ENCODE peak calls at places on chromosomes 4 and X, in eight cellular contexts. One of them, this sample, is unnamed.

GRCh38 chr4:150229538-150229937 is 151.3 kb downstream of the DCLK2 start:
- DNase-seq in left lung: no peak
- DNase-seq in left ventricle myocardium inferior: no peak
- DNase-seq in neuronal stem cell: no peak
- DNase-seq in IMR-90: peak
- DNase-seq in uterus: no peak
- DNase-seq in iPS DF 6.9: no peak
- DNase-seq in body of pancreas: no peak
- DNase-seq in this sample: no peak

GRCh38 chrX:116272328-116272727 is 101.8 kb downstream of the AGTR2 start:
- DNase-seq in left lung: no peak
- DNase-seq in left ventricle myocardium inferior: no peak
- DNase-seq in neuronal stem cell: no peak
- DNase-seq in IMR-90: peak
- DNase-seq in uterus: no peak
- DNase-seq in iPS DF 6.9: no peak
- DNase-seq in body of pancreas: no peak
- DNase-seq in this sample: no peak

GRCh38 chr4:7918981-7919380 is 20.7 kb downstream of the AFAP1 start:
- DNase-seq in left lung: no peak
- DNase-seq in left ventricle myocardium inferior: no peak
- DNase-seq in neuronal stem cell: no peak
- DNase-seq in IMR-90: no peak
- DNase-seq in uterus: no peak
- DNase-seq in iPS DF 6.9: no peak
- DNase-seq in body of pancreas: no peak
- DNase-seq in this sample: no peak

GRCh38 chr4:40289366-40290188 is 45.6 kb upstream of the CHRNA9 start:
- DNase-seq in left lung: no peak
- DNase-seq in left ventricle myocardium inferior: no peak
- DNase-seq in neuronal stem cell: no peak
- DNase-seq in IMR-90: peak
- DNase-seq in uterus: no peak
- DNase-seq in iPS DF 6.9: no peak
- DNase-seq in body of pancreas: no peak
- DNase-seq in this sample: no peak

GRCh38 chr4:95251568-95251967 is 297.2 kb downstream of the UNC5C start:
- DNase-seq in left lung: no peak
- DNase-seq in left ventricle myocardium inferior: no peak
- DNase-seq in neuronal stem cell: no peak
- DNase-seq in IMR-90: no peak
- DNase-seq in uterus: no peak
- DNase-seq in iPS DF 6.9: no peak
- DNase-seq in body of pancreas: no peak
- DNase-seq in this sample: no peak

GRCh38 chrX:149010026-149010898 is 494.8 kb downstream of the IDS start:
- DNase-seq in left lung: no peak
- DNase-seq in left ventricle myocardium inferior: no peak
- DNase-seq in neuronal stem cell: no peak
- DNase-seq in IMR-90: no peak
- DNase-seq in uterus: no peak
- DNase-seq in iPS DF 6.9: no peak
- DNase-seq in body of pancreas: no peak
- DNase-seq in this sample: no peak

GRCh38 chr4:8647094-8647570 is 54.6 kb downstream of the CPZ start:
- DNase-seq in left lung: no peak
- DNase-seq in left ventricle myocardium inferior: no peak
- DNase-seq in neuronal stem cell: no peak
- DNase-seq in IMR-90: no peak
- DNase-seq in uterus: peak
- DNase-seq in iPS DF 6.9: no peak
- DNase-seq in body of pancreas: no peak
- DNase-seq in this sample: no peak

GRCh38 chr4:140344111-140344510 is 29.3 kb upstream of the SCOC start:
- DNase-seq in left lung: no peak
- DNase-seq in left ventricle myocardium inferior: no peak
- DNase-seq in neuronal stem cell: no peak
- DNase-seq in IMR-90: no peak
- DNase-seq in uterus: no peak
- DNase-seq in iPS DF 6.9: no peak
- DNase-seq in body of pancreas: peak
- DNase-seq in this sample: peak

GRCh38 chrX:43956034-43956433 is 17.2 kb downstream of the NDP start:
- DNase-seq in left lung: no peak
- DNase-seq in left ventricle myocardium inferior: no peak
- DNase-seq in neuronal stem cell: no peak
- DNase-seq in IMR-90: no peak
- DNase-seq in uterus: no peak
- DNase-seq in iPS DF 6.9: no peak
- DNase-seq in body of pancreas: no peak
- DNase-seq in this sample: no peak

GRCh38 chr4:70842761-70843435 is 3.2 kb upstream of the GRSF1 start:
- DNase-seq in left lung: no peak
- DNase-seq in left ventricle myocardium inferior: no peak
- DNase-seq in neuronal stem cell: no peak
- DNase-seq in IMR-90: no peak
- DNase-seq in uterus: no peak
- DNase-seq in iPS DF 6.9: no peak
- DNase-seq in body of pancreas: no peak
- DNase-seq in this sample: no peak

GRCh38 chr4:8171941-8172924 is 13.6 kb upstream of the ABLIM2 start:
- DNase-seq in left lung: no peak
- DNase-seq in left ventricle myocardium inferior: no peak
- DNase-seq in neuronal stem cell: no peak
- DNase-seq in IMR-90: peak
- DNase-seq in uterus: no peak
- DNase-seq in iPS DF 6.9: no peak
- DNase-seq in body of pancreas: no peak
- DNase-seq in this sample: no peak

GRCh38 chr4:133148690-133149363 is at the start of gene PCDH10:
- DNase-seq in left lung: peak
- DNase-seq in left ventricle myocardium inferior: peak
- DNase-seq in neuronal stem cell: peak
- DNase-seq in IMR-90: peak
- DNase-seq in uterus: peak
- DNase-seq in iPS DF 6.9: peak
- DNase-seq in body of pancreas: peak
- DNase-seq in this sample: peak

GRCh38 chrX:71118985-71119535 is 664 bp downstream of the MED12 start:
- DNase-seq in left lung: no peak
- DNase-seq in left ventricle myocardium inferior: no peak
- DNase-seq in neuronal stem cell: no peak
- DNase-seq in IMR-90: no peak
- DNase-seq in uterus: no peak
- DNase-seq in iPS DF 6.9: no peak
- DNase-seq in body of pancreas: no peak
- DNase-seq in this sample: peak

GRCh38 chr4:26083987-26084386 is 170.0 kb downstream of the SMIM20 start:
- DNase-seq in left lung: no peak
- DNase-seq in left ventricle myocardium inferior: no peak
- DNase-seq in neuronal stem cell: no peak
- DNase-seq in IMR-90: peak
- DNase-seq in uterus: peak
- DNase-seq in iPS DF 6.9: no peak
- DNase-seq in body of pancreas: peak
- DNase-seq in this sample: no peak

GRCh38 chr4:1762264-1763010 is 30.7 kb upstream of the FGFR3 start:
- DNase-seq in left lung: no peak
- DNase-seq in left ventricle myocardium inferior: no peak
- DNase-seq in neuronal stem cell: no peak
- DNase-seq in IMR-90: no peak
- DNase-seq in uterus: no peak
- DNase-seq in iPS DF 6.9: no peak
- DNase-seq in body of pancreas: no peak
- DNase-seq in this sample: no peak

GRCh38 chr4:1759818-1760223 is 33.3 kb upstream of the FGFR3 start:
- DNase-seq in left lung: no peak
- DNase-seq in left ventricle myocardium inferior: no peak
- DNase-seq in neuronal stem cell: no peak
- DNase-seq in IMR-90: no peak
- DNase-seq in uterus: no peak
- DNase-seq in iPS DF 6.9: no peak
- DNase-seq in body of pancreas: no peak
- DNase-seq in this sample: no peak

GRCh38 chr4:1759170-1759817 is 33.8 kb upstream of the FGFR3 start:
- DNase-seq in left lung: no peak
- DNase-seq in left ventricle myocardium inferior: no peak
- DNase-seq in neuronal stem cell: no peak
- DNase-seq in IMR-90: no peak
- DNase-seq in uterus: no peak
- DNase-seq in iPS DF 6.9: no peak
- DNase-seq in body of pancreas: no peak
- DNase-seq in this sample: no peak

GRCh38 chr4:1761130-1761688 is 31.9 kb upstream of the FGFR3 start:
- DNase-seq in left lung: no peak
- DNase-seq in left ventricle myocardium inferior: no peak
- DNase-seq in neuronal stem cell: no peak
- DNase-seq in IMR-90: no peak
- DNase-seq in uterus: no peak
- DNase-seq in iPS DF 6.9: no peak
- DNase-seq in body of pancreas: no peak
- DNase-seq in this sample: no peak

GRCh38 chr4:1760521-1761001 is 32.5 kb upstream of the FGFR3 start:
- DNase-seq in left lung: no peak
- DNase-seq in left ventricle myocardium inferior: no peak
- DNase-seq in neuronal stem cell: no peak
- DNase-seq in IMR-90: no peak
- DNase-seq in uterus: no peak
- DNase-seq in iPS DF 6.9: no peak
- DNase-seq in body of pancreas: no peak
- DNase-seq in this sample: no peak
- H3K27ac ChIP-seq in left lung: no peak
- H3K27ac ChIP-seq in left ventricle myocardium inferior: peak
- H3K27ac ChIP-seq in neuronal stem cell: no peak
- H3K27ac ChIP-seq in IMR-90: no peak
- H3K27ac ChIP-seq in uterus: no peak
- H3K27ac ChIP-seq in iPS DF 6.9: no peak
- H3K27ac ChIP-seq in body of pancreas: no peak
- H3K27ac ChIP-seq in this sample: no peak

DNA sequence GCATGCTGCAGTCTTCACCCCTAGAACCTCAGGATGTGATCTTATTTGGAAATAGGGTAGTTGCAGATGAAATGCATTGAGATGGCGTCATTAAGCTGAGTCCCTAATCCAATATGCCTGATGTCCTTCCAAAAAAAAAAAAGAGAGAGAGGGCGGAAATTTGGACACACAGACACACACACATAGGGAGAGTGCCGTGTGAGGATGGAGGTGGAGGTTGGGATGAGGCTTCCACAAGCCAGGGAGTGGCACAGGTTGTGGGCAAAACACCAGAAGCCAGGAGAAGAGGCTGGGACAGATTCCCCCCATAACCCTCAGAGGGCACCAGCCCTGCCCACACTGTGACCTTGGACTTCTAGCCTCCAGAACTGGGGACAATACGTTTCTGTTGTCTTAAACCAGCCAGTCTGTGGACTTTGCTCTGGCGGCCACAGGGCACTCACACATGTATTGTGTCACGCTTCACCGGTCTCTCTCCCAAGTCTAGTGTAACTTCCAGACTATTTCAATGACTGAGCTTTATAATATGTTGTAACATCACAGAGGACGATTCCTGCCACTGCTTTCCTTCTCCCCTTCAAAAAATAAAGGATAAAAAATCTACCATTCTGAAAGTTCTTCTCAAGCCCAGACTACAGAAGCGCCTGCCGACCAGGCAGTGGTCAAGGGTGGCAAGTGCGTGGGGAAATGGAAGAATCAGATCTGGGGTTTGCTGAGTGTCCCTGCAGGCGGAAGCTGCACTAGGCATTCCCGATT is 35.8 kb upstream of the MAN2B2 start:
- DNase-seq in left lung: no peak
- DNase-seq in left ventricle myocardium inferior: no peak
- DNase-seq in neuronal stem cell: no peak
- DNase-seq in IMR-90: no peak
- DNase-seq in uterus: no peak
- DNase-seq in iPS DF 6.9: no peak
- DNase-seq in body of pancreas: no peak
- DNase-seq in this sample: no peak
- H3K27ac ChIP-seq in left lung: no peak
- H3K27ac ChIP-seq in left ventricle myocardium inferior: no peak
- H3K27ac ChIP-seq in neuronal stem cell: no peak
- H3K27ac ChIP-seq in IMR-90: no peak
- H3K27ac ChIP-seq in uterus: no peak
- H3K27ac ChIP-seq in iPS DF 6.9: no peak
- H3K27ac ChIP-seq in body of pancreas: no peak
- H3K27ac ChIP-seq in this sample: peak

DNA sequence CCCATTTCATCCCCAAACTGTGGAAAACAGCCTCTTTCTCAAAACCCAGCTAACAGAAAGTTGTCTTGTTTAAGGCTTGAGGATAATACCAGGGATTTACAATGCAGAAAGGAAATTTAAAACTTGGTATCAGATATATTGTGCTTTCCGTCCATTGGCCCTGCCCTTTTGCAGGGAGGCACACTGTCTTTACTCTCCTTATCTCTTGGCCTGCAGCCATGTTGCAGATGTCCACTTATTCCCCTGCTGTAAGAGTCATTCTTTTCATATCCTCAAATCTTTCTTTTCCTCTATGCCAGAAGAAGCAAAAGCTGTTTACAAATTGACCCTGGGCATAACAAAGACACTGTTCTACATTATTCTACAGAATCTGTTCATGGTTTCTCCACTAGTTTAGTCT is 75.6 kb upstream of the DYNLT3 start:
- DNase-seq in left lung: no peak
- DNase-seq in left ventricle myocardium inferior: no peak
- DNase-seq in neuronal stem cell: no peak
- DNase-seq in IMR-90: no peak
- DNase-seq in uterus: no peak
- DNase-seq in iPS DF 6.9: no peak
- DNase-seq in body of pancreas: peak
- DNase-seq in this sample: no peak
- H3K27ac ChIP-seq in left lung: no peak
- H3K27ac ChIP-seq in left ventricle myocardium inferior: no peak
- H3K27ac ChIP-seq in neuronal stem cell: no peak
- H3K27ac ChIP-seq in IMR-90: no peak
- H3K27ac ChIP-seq in uterus: no peak
- H3K27ac ChIP-seq in iPS DF 6.9: no peak
- H3K27ac ChIP-seq in body of pancreas: no peak
- H3K27ac ChIP-seq in this sample: no peak

DNA sequence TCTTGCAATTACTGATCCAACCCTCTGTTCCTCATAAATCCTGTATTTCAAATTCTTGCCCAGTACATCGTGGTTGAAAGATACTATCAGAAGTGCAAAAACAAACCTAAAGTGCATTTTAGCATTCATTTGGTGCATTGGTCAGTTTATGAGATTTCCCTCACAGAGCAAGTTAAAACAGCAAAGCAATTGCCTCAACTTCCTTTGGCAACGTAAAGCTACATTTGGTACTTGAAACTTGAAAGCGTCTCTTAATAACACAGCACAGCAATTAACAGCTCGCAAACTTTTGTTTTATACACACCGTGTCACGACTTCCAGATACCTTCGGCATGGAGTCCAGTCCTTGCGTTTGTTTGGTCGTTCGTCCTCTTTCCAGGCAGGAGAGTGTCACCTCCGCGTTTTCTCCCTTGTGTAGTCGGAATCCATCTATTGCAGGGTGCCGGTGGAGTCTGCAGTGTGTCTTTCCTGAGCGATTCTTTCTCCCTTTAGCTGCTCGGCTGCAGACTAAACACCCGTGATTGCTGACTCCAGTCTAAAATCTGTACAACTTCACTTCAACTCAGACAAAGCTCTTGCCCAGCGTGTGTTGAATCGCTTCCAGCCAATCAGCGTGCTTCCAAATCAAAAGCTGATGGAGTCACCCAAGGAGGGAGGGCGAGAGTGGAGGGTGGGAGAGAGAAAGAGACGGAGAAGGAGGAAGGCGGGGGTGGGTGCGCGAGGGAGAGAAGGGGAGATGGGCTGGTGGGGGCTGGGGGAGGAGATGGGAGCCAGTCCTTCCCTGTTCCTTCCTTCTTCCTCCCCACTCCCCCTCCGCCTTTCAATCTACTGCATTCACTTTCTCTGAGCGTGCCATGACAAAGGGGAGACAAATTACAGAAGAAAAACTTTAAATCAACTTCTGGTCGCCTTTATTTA is at the start of gene PCDH18:
- DNase-seq in left lung: peak
- DNase-seq in left ventricle myocardium inferior: peak
- DNase-seq in neuronal stem cell: peak
- DNase-seq in IMR-90: peak
- DNase-seq in uterus: peak
- DNase-seq in iPS DF 6.9: peak
- DNase-seq in body of pancreas: peak
- DNase-seq in this sample: peak
- H3K27ac ChIP-seq in left lung: peak
- H3K27ac ChIP-seq in left ventricle myocardium inferior: peak
- H3K27ac ChIP-seq in neuronal stem cell: peak
- H3K27ac ChIP-seq in IMR-90: peak
- H3K27ac ChIP-seq in uterus: peak
- H3K27ac ChIP-seq in iPS DF 6.9: no peak
- H3K27ac ChIP-seq in body of pancreas: no peak
- H3K27ac ChIP-seq in this sample: peak

This sample was measured in caudate nucleus.